ENCODE peak calls at places on chromosomes 12 and 14, in six cellular contexts. M is astrocyte, I is fibroblast of lung, Q is neural progenitor cell, G is HepG2, B is Karpas-422. C is an unnamed sample.

GRCh38 chr14:66717571-66718140 is 209.7 kb downstream of the GPHN start:
- DNase-seq in M (no peak), I (no peak), Q (no peak), G (no peak), B (no peak), C (peak)

GRCh38 chr12:102946042-102946441 is 11.4 kb upstream of the ASCL1 start:
- DNase-seq in M (no peak), I (no peak), Q (no peak), G (no peak), B (no peak), C (no peak)

GRCh38 chr14:63257299-63257698 is 53.1 kb downstream of the RHOJ start:
- DNase-seq in M (no peak), I (no peak), Q (peak), G (no peak), B (no peak), C (no peak)

GRCh38 chr12:117069126-117069788 is 30.0 kb downstream of the TESC start:
- DNase-seq in M (no peak), I (no peak), Q (no peak), G (no peak), B (no peak), C (peak)

GRCh38 chr14:39102265-39102968 is 618 bp downstream of the SEC23A start:
- DNase-seq in M (peak), I (peak), Q (no peak), G (peak), B (peak), C (no peak)

GRCh38 chr14:79890527-79890926 is 320.8 kb downstream of the DIO2 start:
- DNase-seq in M (no peak), I (no peak), Q (no peak), G (no peak), B (no peak), C (no peak)

GRCh38 chr12:24664151-24664550 is 284.8 kb downstream of the BCAT1 start:
- DNase-seq in M (no peak), I (peak), Q (no peak), G (no peak), B (no peak), C (no peak)

GRCh38 chr12:101552277-101552676 is 42.5 kb upstream of the MYBPC1 start:
- DNase-seq in M (no peak), I (peak), Q (no peak), G (no peak), B (no peak), C (no peak)

GRCh38 chr14:64704743-64705405 is 650 bp downstream of the PLEKHG3 start:
- DNase-seq in M (no peak), I (no peak), Q (peak), G (no peak), B (no peak), C (peak)

GRCh38 chr14:29805415-29806123 is 122.1 kb downstream of the PRKD1 start:
- DNase-seq in M (peak), I (peak), Q (no peak), G (no peak), B (peak), C (peak)

GRCh38 chr14:73800970-73801515 is 50.6 kb upstream of the PTGR2 start:
- DNase-seq in M (no peak), I (no peak), Q (no peak), G (no peak), B (peak), C (no peak)

GRCh38 chr14:54622189-54622958 is 55.4 kb downstream of the SAMD4A start:
- DNase-seq in M (no peak), I (no peak), Q (no peak), G (no peak), B (no peak), C (no peak)

GRCh38 chr14:87960013-87960787 is 32.8 kb downstream of the GALC start:
- DNase-seq in M (no peak), I (no peak), Q (no peak), G (no peak), B (no peak), C (no peak)

GRCh38 chr14:74257078-74257987 is 18.1 kb downstream of the VSX2 start:
- DNase-seq in M (no peak), I (peak), Q (peak), G (no peak), B (peak), C (no peak)

GRCh38 chr14:87149583-87150354 is 843.2 kb downstream of the GALC start:
- DNase-seq in M (peak), I (peak), Q (peak), G (no peak), B (no peak), C (no peak)

GRCh38 chr12:19842116-19842515 is 402.8 kb downstream of the AEBP2 start:
- DNase-seq in M (no peak), I (no peak), Q (no peak), G (no peak), B (no peak), C (no peak)

GRCh38 chr12:86719381-86719780 is 463.2 kb upstream of the MGAT4C start:
- DNase-seq in M (peak), I (peak), Q (no peak), G (no peak), B (no peak), C (no peak)

GRCh38 chr14:77730976-77731497 is 23.1 kb downstream of the SLIRP start:
- DNase-seq in M (no peak), I (peak), Q (no peak), G (no peak), B (no peak), C (no peak)

GRCh38 chr12:6927999-6928702 is 392 bp downstream of the ATN1 start:
- DNase-seq in M (no peak), I (no peak), Q (peak), G (no peak), B (peak), C (peak)

GRCh38 chr12:23055004-23055403 is 430.0 kb downstream of the ETNK1 start:
- DNase-seq in M (peak), I (peak), Q (peak), G (peak), B (peak), C (no peak)

GRCh38 chr14:30994681-30995620 is 30.5 kb upstream of the AP4S1 start:
- DNase-seq in M (peak), I (peak), Q (no peak), G (no peak), B (peak), C (no peak)

GRCh38 chr12:55933158-55933798 is 2.3 kb downstream of the DGKA start:
- DNase-seq in M (no peak), I (peak), Q (no peak), G (no peak), B (no peak), C (peak)

GRCh38 chr12:130838284-130838950 is 633 bp downstream of the STX2 start:
- DNase-seq in M (peak), I (no peak), Q (peak), G (peak), B (peak), C (peak)

GRCh38 chr14:22558221-22558913 is 30.7 kb downstream of the DAD1 start:
- DNase-seq in M (no peak), I (no peak), Q (peak), G (peak), B (no peak), C (no peak)

GRCh38 chr12:88339966-88340365 is 197.9 kb downstream of the TMTC3 start:
- DNase-seq in M (no peak), I (peak), Q (no peak), G (no peak), B (no peak), C (no peak)

GRCh38 chr14:65287264-65288131 is 125.0 kb upstream of the FUT8 start:
- DNase-seq in M (no peak), I (no peak), Q (no peak), G (no peak), B (peak), C (no peak)

GRCh38 chr14:68935761-68936209 is 43.3 kb downstream of the ACTN1 start:
- DNase-seq in M (peak), I (no peak), Q (peak), G (no peak), B (no peak), C (peak)

GRCh38 chr12:71476513-71476912 is 36.9 kb downstream of the LGR5 start:
- DNase-seq in M (peak), I (peak), Q (no peak), G (no peak), B (no peak), C (no peak)

GRCh38 chr12:75979181-75979580 is 52.4 kb downstream of the PHLDA1 start:
- DNase-seq in M (peak), I (no peak), Q (no peak), G (no peak), B (no peak), C (no peak)

GRCh38 chr12:48185181-48185919 is 1.9 kb downstream of the CCDC184 start:
- DNase-seq in M (no peak), I (no peak), Q (peak), G (no peak), B (peak), C (no peak)

GRCh38 chr14:91357272-91357671 is 60.3 kb downstream of the CCDC88C start:
- DNase-seq in M (no peak), I (no peak), Q (no peak), G (no peak), B (peak), C (peak)

GRCh38 chr14:70047598-70048312 is 141.0 kb downstream of the SLC8A3 start:
- DNase-seq in M (no peak), I (no peak), Q (no peak), G (peak), B (no peak), C (no peak)

GRCh38 chr12:104676636-104677035 is 219.9 kb downstream of the CHST11 start:
- DNase-seq in M (no peak), I (no peak), Q (no peak), G (no peak), B (no peak), C (no peak)

GRCh38 chr12:32536000-32536345 is 136.6 kb downstream of the FGD4 start:
- DNase-seq in M (no peak), I (no peak), Q (no peak), G (no peak), B (no peak), C (no peak)
- H3K9ac ChIP-seq in M (peak), I (no peak), Q (no peak), G (peak), B (no peak), C (peak)

DNA sequence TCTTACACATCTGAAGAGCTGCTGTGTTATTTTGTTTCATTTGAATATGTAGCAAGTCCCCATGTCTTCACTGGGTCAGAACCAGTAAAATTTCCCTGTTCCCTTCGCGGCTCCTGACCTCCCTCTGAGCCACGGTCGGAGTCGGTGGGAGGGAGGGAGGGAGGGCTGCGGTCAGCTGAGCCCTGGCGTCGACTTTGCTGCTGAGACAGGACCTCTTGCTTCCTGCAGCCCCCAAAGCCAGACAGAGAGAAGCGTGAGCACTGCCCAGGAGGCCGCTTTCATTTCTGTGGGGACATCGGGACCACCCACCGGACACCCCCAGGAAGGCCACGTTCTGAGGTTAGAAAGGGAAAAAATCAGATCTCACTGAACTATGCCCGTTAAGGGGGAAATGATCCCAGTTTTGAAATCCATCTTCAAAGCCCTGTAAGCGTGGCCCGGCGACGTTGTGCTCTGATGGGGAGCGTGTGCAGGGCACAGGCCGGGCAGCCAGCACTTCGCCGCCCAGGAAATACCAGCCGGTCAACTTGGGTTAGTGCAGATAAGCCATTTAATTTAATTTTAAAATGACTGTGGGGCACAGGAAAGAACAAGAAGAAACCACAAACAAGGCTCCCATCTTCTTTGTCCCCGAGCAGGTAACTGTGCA is 42.1 kb downstream of the NOC4L start:
- DNase-seq in M (no peak), I (no peak), Q (no peak), G (no peak), B (no peak), C (peak)
- H3K4me3 ChIP-seq in M (no peak), I (no peak), Q (no peak), G (no peak), B (no peak), C (no peak)

GRCh38 chr12:126107659-126108058 is 1042.4 kb downstream of the AACS start:
- DNase-seq in M (no peak), I (no peak), Q (peak), G (no peak), B (no peak), C (no peak)
- H3K9ac ChIP-seq in M (no peak), I (no peak), Q (no peak), G (no peak), B (no peak), C (no peak)

GRCh38 chr14:52683985-52684520 is 11.3 kb downstream of the ERO1A start:
- DNase-seq in M (no peak), I (peak), Q (no peak), G (no peak), B (no peak), C (no peak)
- H3K4me3 ChIP-seq in M (no peak), I (no peak), Q (no peak), G (no peak), B (no peak), C (no peak)

DNA sequence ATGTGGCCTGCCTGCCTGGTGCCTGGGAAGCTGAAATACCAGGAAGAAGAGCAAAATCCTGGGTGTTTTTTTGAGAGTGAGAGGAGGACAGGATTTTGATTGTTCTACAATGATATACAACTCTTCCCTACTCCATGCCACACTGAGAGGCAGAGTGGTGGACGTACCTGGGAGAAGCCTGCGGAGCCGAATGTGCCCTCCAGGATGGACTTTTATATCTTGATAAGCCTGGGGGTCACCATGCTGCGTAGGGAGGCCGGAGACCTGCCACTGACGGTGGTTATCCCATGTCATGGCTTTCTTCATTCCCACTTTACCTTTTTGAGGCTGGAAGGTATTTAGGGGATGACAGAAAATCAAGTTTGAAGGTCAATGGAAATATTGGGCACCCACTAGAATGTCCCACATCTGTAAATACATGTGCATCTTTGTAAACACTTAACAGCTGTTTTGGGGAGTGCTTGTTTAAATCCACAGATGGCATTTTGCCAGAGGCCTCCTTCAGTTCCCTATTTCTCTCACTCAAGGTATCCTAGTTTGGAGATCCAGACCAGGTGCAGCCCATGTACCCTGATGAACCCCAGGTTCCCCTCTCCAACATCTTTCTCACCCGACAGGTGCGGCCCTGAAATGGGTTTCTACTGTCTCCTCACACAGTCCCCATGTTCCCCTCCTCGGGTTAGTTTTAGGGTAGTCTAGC is 1.1 kb upstream of the GLT1D1 start:
- DNase-seq in M (no peak), I (no peak), Q (no peak), G (no peak), B (no peak), C (no peak)
- H3K9ac ChIP-seq in M (no peak), I (no peak), Q (no peak), G (no peak), B (no peak), C (no peak)

DNA sequence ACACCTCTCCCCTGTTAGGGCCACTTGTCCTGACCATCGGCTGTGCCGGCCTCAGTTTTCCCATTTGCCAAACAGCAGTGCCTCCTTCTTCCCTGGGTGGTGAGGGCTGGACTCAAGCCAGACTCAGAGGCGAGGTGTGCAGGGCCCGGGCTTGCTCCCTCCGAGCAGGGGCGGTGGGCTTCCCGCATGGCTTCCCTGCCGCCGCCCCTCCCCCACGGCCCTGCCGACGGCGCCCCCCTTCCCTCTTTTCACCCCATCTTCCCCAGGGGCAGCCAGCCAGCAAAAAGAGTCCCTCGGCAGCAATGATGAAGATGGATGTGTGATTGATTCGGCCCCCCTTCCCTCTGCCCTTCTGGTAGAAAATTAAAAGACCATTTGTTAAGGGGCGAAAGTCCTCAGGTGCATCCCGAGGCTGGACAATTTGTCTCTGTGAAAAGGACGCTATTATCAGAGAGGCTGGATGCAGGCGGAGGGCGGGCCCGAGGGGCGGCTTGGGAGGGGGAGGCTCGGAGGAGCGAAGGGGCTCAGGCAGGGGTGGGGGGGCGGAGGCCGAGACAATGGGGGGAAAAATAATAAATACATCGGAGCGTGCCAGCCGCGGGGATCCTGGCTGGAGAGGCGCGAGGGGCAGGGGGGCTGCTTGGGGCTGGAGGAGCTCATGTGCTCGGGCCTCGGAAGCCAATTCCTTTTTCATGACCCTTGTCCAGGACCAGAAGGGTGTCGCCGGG is 48.0 kb upstream of the LHX5 start:
- DNase-seq in M (no peak), I (no peak), Q (peak), G (no peak), B (no peak), C (no peak)
- H3K4me3 ChIP-seq in M (no peak), I (no peak), Q (no peak), G (no peak), B (no peak), C (no peak)